ENCODE peak calls at places on chromosomes 13 and 19, in eight cellular contexts. One of them, this sample, is unnamed.

GRCh38 chr19:35797663-35798062 is 15.0 kb downstream of the PRODH2 start:
- DNase-seq in EH: no peak
- DNase-seq in HT1080: no peak
- DNase-seq in COR-L47: no peak
- DNase-seq in stimulated activated CD4-positive, alpha-beta T cell treated with anti-CD3 and anti-CD28 coated beads, Interleukin-4, amount 100 ng/mL, for 48 hours: peak
- DNase-seq in HTR-8/SVneo: no peak
- DNase-seq in activated CD4-positive, alpha-beta T cell treated with anti-CD3 and anti-CD28 coated beads, Interleukin-2, amount 50 U/mL, for 24 hours: no peak
- DNase-seq in sciatic nerve: no peak
- DNase-seq in this sample: no peak

GRCh38 chr13:101515504-101515903 is 63.0 kb downstream of the ITGBL1 start:
- DNase-seq in EH: no peak
- DNase-seq in HT1080: no peak
- DNase-seq in COR-L47: no peak
- DNase-seq in stimulated activated CD4-positive, alpha-beta T cell treated with anti-CD3 and anti-CD28 coated beads, Interleukin-4, amount 100 ng/mL, for 48 hours: no peak
- DNase-seq in HTR-8/SVneo: no peak
- DNase-seq in activated CD4-positive, alpha-beta T cell treated with anti-CD3 and anti-CD28 coated beads, Interleukin-2, amount 50 U/mL, for 24 hours: no peak
- DNase-seq in sciatic nerve: no peak
- DNase-seq in this sample: no peak

GRCh38 chr13:80604094-80604493 is 263.2 kb upstream of the SPRY2 start:
- DNase-seq in EH: no peak
- DNase-seq in HT1080: no peak
- DNase-seq in COR-L47: no peak
- DNase-seq in stimulated activated CD4-positive, alpha-beta T cell treated with anti-CD3 and anti-CD28 coated beads, Interleukin-4, amount 100 ng/mL, for 48 hours: no peak
- DNase-seq in HTR-8/SVneo: no peak
- DNase-seq in activated CD4-positive, alpha-beta T cell treated with anti-CD3 and anti-CD28 coated beads, Interleukin-2, amount 50 U/mL, for 24 hours: no peak
- DNase-seq in sciatic nerve: no peak
- DNase-seq in this sample: peak

GRCh38 chr19:33416307-33417215 is 43.1 kb downstream of the CEBPG start:
- DNase-seq in EH: peak
- DNase-seq in HT1080: peak
- DNase-seq in COR-L47: peak
- DNase-seq in stimulated activated CD4-positive, alpha-beta T cell treated with anti-CD3 and anti-CD28 coated beads, Interleukin-4, amount 100 ng/mL, for 48 hours: peak
- DNase-seq in HTR-8/SVneo: peak
- DNase-seq in activated CD4-positive, alpha-beta T cell treated with anti-CD3 and anti-CD28 coated beads, Interleukin-2, amount 50 U/mL, for 24 hours: peak
- DNase-seq in sciatic nerve: no peak
- DNase-seq in this sample: peak

GRCh38 chr19:43395561-43395960 is 19.1 kb upstream of the TEX101 start:
- DNase-seq in EH: no peak
- DNase-seq in HT1080: no peak
- DNase-seq in COR-L47: peak
- DNase-seq in stimulated activated CD4-positive, alpha-beta T cell treated with anti-CD3 and anti-CD28 coated beads, Interleukin-4, amount 100 ng/mL, for 48 hours: no peak
- DNase-seq in HTR-8/SVneo: no peak
- DNase-seq in activated CD4-positive, alpha-beta T cell treated with anti-CD3 and anti-CD28 coated beads, Interleukin-2, amount 50 U/mL, for 24 hours: no peak
- DNase-seq in sciatic nerve: no peak
- DNase-seq in this sample: no peak

GRCh38 chr19:1076951-1077350 is 10.0 kb downstream of the ARHGAP45 start:
- DNase-seq in EH: no peak
- DNase-seq in HT1080: peak
- DNase-seq in COR-L47: no peak
- DNase-seq in stimulated activated CD4-positive, alpha-beta T cell treated with anti-CD3 and anti-CD28 coated beads, Interleukin-4, amount 100 ng/mL, for 48 hours: peak
- DNase-seq in HTR-8/SVneo: no peak
- DNase-seq in activated CD4-positive, alpha-beta T cell treated with anti-CD3 and anti-CD28 coated beads, Interleukin-2, amount 50 U/mL, for 24 hours: peak
- DNase-seq in sciatic nerve: peak
- DNase-seq in this sample: no peak

GRCh38 chr19:50719566-50719965 is at the start of gene SHANK1:
- DNase-seq in EH: peak
- DNase-seq in HT1080: no peak
- DNase-seq in COR-L47: no peak
- DNase-seq in stimulated activated CD4-positive, alpha-beta T cell treated with anti-CD3 and anti-CD28 coated beads, Interleukin-4, amount 100 ng/mL, for 48 hours: no peak
- DNase-seq in HTR-8/SVneo: no peak
- DNase-seq in activated CD4-positive, alpha-beta T cell treated with anti-CD3 and anti-CD28 coated beads, Interleukin-2, amount 50 U/mL, for 24 hours: no peak
- DNase-seq in sciatic nerve: no peak
- DNase-seq in this sample: no peak

GRCh38 chr19:45577111-45577905 is 7.3 kb downstream of the OPA3 start:
- DNase-seq in EH: peak
- DNase-seq in HT1080: peak
- DNase-seq in COR-L47: no peak
- DNase-seq in stimulated activated CD4-positive, alpha-beta T cell treated with anti-CD3 and anti-CD28 coated beads, Interleukin-4, amount 100 ng/mL, for 48 hours: no peak
- DNase-seq in HTR-8/SVneo: peak
- DNase-seq in activated CD4-positive, alpha-beta T cell treated with anti-CD3 and anti-CD28 coated beads, Interleukin-2, amount 50 U/mL, for 24 hours: no peak
- DNase-seq in sciatic nerve: no peak
- DNase-seq in this sample: peak

GRCh38 chr13:36362251-36362650 is 16.1 kb upstream of the SPART start:
- DNase-seq in EH: peak
- DNase-seq in HT1080: peak
- DNase-seq in COR-L47: no peak
- DNase-seq in stimulated activated CD4-positive, alpha-beta T cell treated with anti-CD3 and anti-CD28 coated beads, Interleukin-4, amount 100 ng/mL, for 48 hours: no peak
- DNase-seq in HTR-8/SVneo: no peak
- DNase-seq in activated CD4-positive, alpha-beta T cell treated with anti-CD3 and anti-CD28 coated beads, Interleukin-2, amount 50 U/mL, for 24 hours: no peak
- DNase-seq in sciatic nerve: no peak
- DNase-seq in this sample: peak

GRCh38 chr19:57161985-57162544 is 5.2 kb downstream of the DUXA start:
- DNase-seq in EH: no peak
- DNase-seq in HT1080: no peak
- DNase-seq in COR-L47: no peak
- DNase-seq in stimulated activated CD4-positive, alpha-beta T cell treated with anti-CD3 and anti-CD28 coated beads, Interleukin-4, amount 100 ng/mL, for 48 hours: no peak
- DNase-seq in HTR-8/SVneo: no peak
- DNase-seq in activated CD4-positive, alpha-beta T cell treated with anti-CD3 and anti-CD28 coated beads, Interleukin-2, amount 50 U/mL, for 24 hours: no peak
- DNase-seq in sciatic nerve: no peak
- DNase-seq in this sample: no peak

GRCh38 chr19:53958168-53958571 is 4.6 kb upstream of the CACNG8 start:
- DNase-seq in EH: peak
- DNase-seq in HT1080: no peak
- DNase-seq in COR-L47: peak
- DNase-seq in stimulated activated CD4-positive, alpha-beta T cell treated with anti-CD3 and anti-CD28 coated beads, Interleukin-4, amount 100 ng/mL, for 48 hours: no peak
- DNase-seq in HTR-8/SVneo: no peak
- DNase-seq in activated CD4-positive, alpha-beta T cell treated with anti-CD3 and anti-CD28 coated beads, Interleukin-2, amount 50 U/mL, for 24 hours: no peak
- DNase-seq in sciatic nerve: no peak
- DNase-seq in this sample: no peak

GRCh38 chr13:26036383-26036782 is 15.4 kb downstream of the SHISA2 start:
- DNase-seq in EH: no peak
- DNase-seq in HT1080: no peak
- DNase-seq in COR-L47: no peak
- DNase-seq in stimulated activated CD4-positive, alpha-beta T cell treated with anti-CD3 and anti-CD28 coated beads, Interleukin-4, amount 100 ng/mL, for 48 hours: no peak
- DNase-seq in HTR-8/SVneo: no peak
- DNase-seq in activated CD4-positive, alpha-beta T cell treated with anti-CD3 and anti-CD28 coated beads, Interleukin-2, amount 50 U/mL, for 24 hours: no peak
- DNase-seq in sciatic nerve: no peak
- DNase-seq in this sample: no peak

GRCh38 chr13:109743706-109744453 is 42.5 kb downstream of the IRS2 start:
- DNase-seq in EH: peak
- DNase-seq in HT1080: peak
- DNase-seq in COR-L47: peak
- DNase-seq in stimulated activated CD4-positive, alpha-beta T cell treated with anti-CD3 and anti-CD28 coated beads, Interleukin-4, amount 100 ng/mL, for 48 hours: no peak
- DNase-seq in HTR-8/SVneo: peak
- DNase-seq in activated CD4-positive, alpha-beta T cell treated with anti-CD3 and anti-CD28 coated beads, Interleukin-2, amount 50 U/mL, for 24 hours: no peak
- DNase-seq in sciatic nerve: no peak
- DNase-seq in this sample: peak

GRCh38 chr19:21264416-21264815 is 64.8 kb downstream of the ZNF708 start:
- DNase-seq in EH: no peak
- DNase-seq in HT1080: no peak
- DNase-seq in COR-L47: no peak
- DNase-seq in stimulated activated CD4-positive, alpha-beta T cell treated with anti-CD3 and anti-CD28 coated beads, Interleukin-4, amount 100 ng/mL, for 48 hours: no peak
- DNase-seq in HTR-8/SVneo: no peak
- DNase-seq in activated CD4-positive, alpha-beta T cell treated with anti-CD3 and anti-CD28 coated beads, Interleukin-2, amount 50 U/mL, for 24 hours: no peak
- DNase-seq in sciatic nerve: no peak
- DNase-seq in this sample: no peak

GRCh38 chr19:3243851-3244700 is 19.6 kb downstream of the CELF5 start:
- DNase-seq in EH: peak
- DNase-seq in HT1080: peak
- DNase-seq in COR-L47: no peak
- DNase-seq in stimulated activated CD4-positive, alpha-beta T cell treated with anti-CD3 and anti-CD28 coated beads, Interleukin-4, amount 100 ng/mL, for 48 hours: peak
- DNase-seq in HTR-8/SVneo: no peak
- DNase-seq in activated CD4-positive, alpha-beta T cell treated with anti-CD3 and anti-CD28 coated beads, Interleukin-2, amount 50 U/mL, for 24 hours: peak
- DNase-seq in sciatic nerve: no peak
- DNase-seq in this sample: peak

GRCh38 chr19:40366697-40367561 is 18.4 kb downstream of the PLD3 start:
- DNase-seq in EH: peak
- DNase-seq in HT1080: no peak
- DNase-seq in COR-L47: no peak
- DNase-seq in stimulated activated CD4-positive, alpha-beta T cell treated with anti-CD3 and anti-CD28 coated beads, Interleukin-4, amount 100 ng/mL, for 48 hours: no peak
- DNase-seq in HTR-8/SVneo: no peak
- DNase-seq in activated CD4-positive, alpha-beta T cell treated with anti-CD3 and anti-CD28 coated beads, Interleukin-2, amount 50 U/mL, for 24 hours: no peak
- DNase-seq in sciatic nerve: no peak
- DNase-seq in this sample: no peak

GRCh38 chr13:90427322-90428272 is 919.9 kb upstream of the MIR17HG start:
- DNase-seq in EH: no peak
- DNase-seq in HT1080: no peak
- DNase-seq in COR-L47: peak
- DNase-seq in stimulated activated CD4-positive, alpha-beta T cell treated with anti-CD3 and anti-CD28 coated beads, Interleukin-4, amount 100 ng/mL, for 48 hours: no peak
- DNase-seq in HTR-8/SVneo: no peak
- DNase-seq in activated CD4-positive, alpha-beta T cell treated with anti-CD3 and anti-CD28 coated beads, Interleukin-2, amount 50 U/mL, for 24 hours: no peak
- DNase-seq in sciatic nerve: no peak
- DNase-seq in this sample: no peak

GRCh38 chr13:114143806-114144605 is 11.6 kb upstream of the RASA3 start:
- DNase-seq in EH: no peak
- DNase-seq in HT1080: peak
- DNase-seq in COR-L47: no peak
- DNase-seq in stimulated activated CD4-positive, alpha-beta T cell treated with anti-CD3 and anti-CD28 coated beads, Interleukin-4, amount 100 ng/mL, for 48 hours: peak
- DNase-seq in HTR-8/SVneo: no peak
- DNase-seq in activated CD4-positive, alpha-beta T cell treated with anti-CD3 and anti-CD28 coated beads, Interleukin-2, amount 50 U/mL, for 24 hours: no peak
- DNase-seq in sciatic nerve: peak
- DNase-seq in this sample: no peak

GRCh38 chr19:45117666-45118065 is 24.7 kb downstream of the PPP1R37 start:
- DNase-seq in EH: no peak
- DNase-seq in HT1080: no peak
- DNase-seq in COR-L47: no peak
- DNase-seq in stimulated activated CD4-positive, alpha-beta T cell treated with anti-CD3 and anti-CD28 coated beads, Interleukin-4, amount 100 ng/mL, for 48 hours: no peak
- DNase-seq in HTR-8/SVneo: no peak
- DNase-seq in activated CD4-positive, alpha-beta T cell treated with anti-CD3 and anti-CD28 coated beads, Interleukin-2, amount 50 U/mL, for 24 hours: no peak
- DNase-seq in sciatic nerve: no peak
- DNase-seq in this sample: no peak

GRCh38 chr19:18117692-18118378 is 20.3 kb downstream of the MAST3 start:
- DNase-seq in EH: peak
- DNase-seq in HT1080: peak
- DNase-seq in COR-L47: peak
- DNase-seq in stimulated activated CD4-positive, alpha-beta T cell treated with anti-CD3 and anti-CD28 coated beads, Interleukin-4, amount 100 ng/mL, for 48 hours: peak
- DNase-seq in HTR-8/SVneo: peak
- DNase-seq in activated CD4-positive, alpha-beta T cell treated with anti-CD3 and anti-CD28 coated beads, Interleukin-2, amount 50 U/mL, for 24 hours: peak
- DNase-seq in sciatic nerve: peak
- DNase-seq in this sample: peak

This sample was measured in HCEC 1CT.